ENCODE peak calls at places on chromosome 11, in five cellular contexts. R is NCI-H774, V is pancreas, J is progenitor cell of endocrine pancreas, Q is T-cell. W is an unnamed sample.

GRCh38 chr11:131042041-131042390 is 125.7 kb upstream of the SNX19 start:
- DNase-seq in J (no peak), V (no peak), R (no peak), Q (no peak), W (no peak)

GRCh38 chr11:824292-824880 is 3.3 kb upstream of the CRACR2B start:
- DNase-seq in Q (no peak), V (peak), R (no peak), J (no peak), W (no peak)

GRCh38 chr11:66842501-66842895 is 743 bp upstream of the RCE1 start:
- DNase-seq in V (no peak), Q (no peak), J (no peak), R (no peak), W (no peak)

GRCh38 chr11:61513143-61513740 is 4.7 kb downstream of the LRRC10B start:
- DNase-seq in V (peak), J (no peak), Q (no peak), R (no peak), W (peak)

GRCh38 chr11:71370020-71370747 is 78.0 kb downstream of the DHCR7 start:
- DNase-seq in R (no peak), Q (no peak), J (no peak), V (no peak), W (no peak)

GRCh38 chr11:102560555-102561011 is 30.0 kb upstream of the MMP7 start:
- DNase-seq in V (no peak), J (no peak), Q (no peak), R (no peak), W (no peak)

GRCh38 chr11:33930317-33931021 is 38.6 kb upstream of the LMO2 start:
- DNase-seq in R (no peak), Q (no peak), V (no peak), J (no peak), W (no peak)

GRCh38 chr11:102276302-102277182 is 40.7 kb upstream of the BIRC3 start:
- DNase-seq in Q (no peak), V (no peak), J (no peak), R (no peak), W (no peak)

GRCh38 chr11:82848829-82849228 is 51.4 kb downstream of the PRCP start:
- DNase-seq in J (no peak), V (no peak), R (no peak), Q (no peak), W (no peak)

GRCh38 chr11:46447544-46447943 is 56.0 kb upstream of the CHRM4 start:
- DNase-seq in J (no peak), R (no peak), Q (no peak), V (no peak), W (no peak)

GRCh38 chr11:27552356-27552755 is 45.8 kb upstream of the LIN7C start:
- DNase-seq in J (no peak), R (no peak), V (no peak), Q (no peak), W (no peak)

GRCh38 chr11:114311946-114312345 is 15.7 kb downstream of the NNMT start:
- DNase-seq in Q (no peak), V (no peak), J (no peak), R (no peak), W (no peak)

GRCh38 chr11:78298216-78298860 is 109.6 kb downstream of the USP35 start:
- DNase-seq in R (no peak), V (no peak), Q (no peak), J (no peak), W (no peak)

GRCh38 chr11:15745266-15745665 is 611.1 kb downstream of the SOX6 start:
- DNase-seq in Q (no peak), R (no peak), V (no peak), J (no peak), W (no peak)

GRCh38 chr11:115226556-115226955 is 277.7 kb downstream of the CADM1 start:
- DNase-seq in J (no peak), V (no peak), R (no peak), Q (no peak), W (no peak)

GRCh38 chr11:129766858-129767604 is 48.6 kb upstream of the TMEM45B start:
- DNase-seq in V (no peak), J (peak), R (no peak), Q (no peak), W (peak)

W was measured in ecto neural progenitor cell.